ENCODE peak calls at places on chromosomes 12 and 14, in seven cellular contexts. H is fibroblast of mammary gland, G is progenitor cell of endocrine pancreas, Y is osteocyte, C is fibroblast of lung, A is heart right ventricle, O is BJ. F is an unnamed sample.

GRCh38 chr12:122730215-122731014 is at the start of gene HCAR1:
- DNase-seq in C (peak; percentile 25), H (peak; percentile 40), G (no peak), A (no peak), O (no peak), Y (no peak), F (peak; percentile 58)

GRCh38 chr14:23555882-23556699 is at the start of gene THTPA:
- DNase-seq in H (peak; percentile 80), O (no peak), Y (peak; percentile 95), A (peak; percentile 93), G (peak; percentile 81), C (peak; percentile 85), F (peak; percentile 89)

GRCh38 chr14:45559626-45560025 is 306.6 kb upstream of the MIS18BP1 start:
- DNase-seq in G (no peak), A (no peak), H (no peak), C (no peak), O (no peak), Y (no peak), F (no peak)

GRCh38 chr12:40534828-40535227 is 157.4 kb upstream of the CNTN1 start:
- DNase-seq in O (no peak), G (no peak), H (no peak), A (no peak), Y (no peak), C (no peak), F (no peak)

GRCh38 chr14:97282644-97283403 is 485.6 kb downstream of the VRK1 start:
- DNase-seq in O (no peak), G (no peak), A (no peak), C (no peak), Y (no peak), H (no peak), F (no peak)

GRCh38 chr12:53969588-53970259 is 3.2 kb upstream of the HOXC11 start:
- DNase-seq in O (no peak), C (no peak), H (no peak), A (no peak), G (no peak), Y (no peak), F (no peak)

GRCh38 chr12:6067152-6067916 is 57.1 kb downstream of the VWF start:
- DNase-seq in C (peak; percentile 35), H (peak; percentile 49), G (no peak), A (peak; percentile 60), O (no peak), Y (no peak), F (peak; percentile 58)

GRCh38 chr12:57242329-57242690 is 8.7 kb downstream of the STAC3 start:
- DNase-seq in A (peak; percentile 47), H (no peak), G (no peak), C (no peak), O (no peak), Y (no peak), F (no peak)

GRCh38 chr12:109760031-109760929 is 46.7 kb downstream of the FAM222A start:
- DNase-seq in A (peak; percentile 66), G (peak; percentile 7), C (no peak), O (no peak), Y (no peak), H (no peak), F (peak; percentile 59)

GRCh38 chr12:100168562-100168961 is 25.9 kb upstream of the BLTP3B start:
- DNase-seq in C (no peak), Y (no peak), A (no peak), O (no peak), H (no peak), G (no peak), F (no peak)

GRCh38 chr12:3920378-3921141 is 47.4 kb upstream of the PARP11 start:
- DNase-seq in C (peak; percentile 15), A (no peak), G (no peak), O (no peak), H (no peak), Y (no peak), F (no peak)

GRCh38 chr12:57139796-57140649 is 7.4 kb downstream of the LRP1-AS start:
- DNase-seq in O (no peak), G (no peak), Y (no peak), A (no peak), C (peak; percentile 52), H (peak; percentile 67), F (no peak)

DNA sequence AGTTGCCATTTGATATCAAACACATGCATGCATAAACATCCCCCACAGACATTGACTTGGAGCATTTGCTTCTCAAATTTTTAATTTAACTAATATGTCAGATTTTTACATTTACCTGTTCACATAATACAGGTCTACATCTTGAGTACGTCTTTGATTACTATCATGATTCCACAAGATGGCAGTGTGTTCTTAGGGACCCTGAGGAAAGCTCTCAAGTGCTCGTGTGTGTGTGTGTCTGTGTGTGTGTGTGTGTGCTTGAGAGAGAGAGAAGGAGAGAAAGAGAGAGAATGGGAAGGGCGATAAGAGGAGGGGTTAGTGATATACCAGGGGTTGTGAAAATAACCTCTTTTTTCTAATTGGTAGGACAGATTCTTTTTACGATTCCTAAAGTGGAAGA is 167.1 kb upstream of the OR4E1 start:
- DNase-seq in A (no peak), O (no peak), C (no peak), G (no peak), Y (no peak), H (no peak), F (no peak)
- TF ChIP-seq CTCF in A (no peak), O (no peak), C (no peak), G (no peak), Y (no peak), H (no peak), F (no peak)

GRCh38 chr12:102480401-102480800 is at the start of gene IGF1:
- DNase-seq in G (no peak), C (peak; percentile 63), Y (no peak), H (peak; percentile 56), A (no peak), O (no peak), F (no peak)
- TF ChIP-seq CTCF in G (no peak), C (peak; percentile 29), Y (peak; percentile 25), H (peak; percentile 29), A (no peak), O (peak; percentile 43), F (no peak)

GRCh38 chr12:102811125-102811737 is 105.8 kb downstream of the PAH start:
- DNase-seq in G (peak; percentile 31), C (no peak), Y (no peak), O (no peak), H (peak; percentile 2), A (no peak), F (peak; percentile 73)
- TF ChIP-seq CTCF in G (peak; percentile 87), C (no peak), Y (peak; percentile 51), O (peak; percentile 53), H (peak; percentile 30), A (peak; percentile 20), F (peak; percentile 53)

GRCh38 chr14:68535404-68536024 is 257.4 kb downstream of the ZFP36L1 start:
- DNase-seq in Y (no peak), G (no peak), C (peak; percentile 79), A (no peak), O (peak; percentile 91), H (peak; percentile 95), F (no peak)
- TF ChIP-seq CTCF in Y (no peak), G (no peak), C (no peak), A (no peak), O (peak; percentile 8), H (no peak), F (no peak)

F was measured in Calu3.